ENCODE peak calls at places on chromosomes 2 and 18, in four cellular contexts. Q, K, M and A are unnamed samples.
A peak's percentile ranks its signal among the peaks of the same experiment; 100 is the strongest.

GRCh38 chr2:218145124-218145523 is 19.3 kb downstream of the CXCR2 start:
- DNase-seq in Q (peak; percentile 27), K (peak; percentile 27), M (no peak), A (no peak)

GRCh38 chr2:216370961-216371633 is 1.2 kb downstream of the MARCHF4 start:
- DNase-seq in Q (no peak), K (no peak), M (peak; percentile 42), A (peak; percentile 17)

GRCh38 chr18:58495634-58496033 is 133.3 kb downstream of the ALPK2 start:
- DNase-seq in Q (no peak), K (no peak), M (no peak), A (no peak)

GRCh38 chr2:40240067-40240466 is 211.8 kb downstream of the SLC8A1 start:
- DNase-seq in Q (peak; percentile 64), K (peak; percentile 99), M (no peak), A (peak; percentile 85)

GRCh38 chr2:38375711-38376345 is 1.2 kb downstream of the ATL2 start:
- DNase-seq in Q (no peak), K (peak; percentile 33), M (no peak), A (peak; percentile 87)

GRCh38 chr2:27320958-27321543 is 1.8 kb downstream of the MPV17 start:
- DNase-seq in Q (peak; percentile 94), K (peak; percentile 99), M (peak; percentile 84), A (peak; percentile 91)

GRCh38 chr18:76314496-76314895 is 180.5 kb downstream of the ZNF516 start:
- DNase-seq in Q (no peak), K (no peak), M (no peak), A (no peak)

GRCh38 chr18:69397096-69397495 is 3.6 kb upstream of the DOK6 start:
- DNase-seq in Q (peak; percentile 53), K (peak; percentile 48), M (peak; percentile 35), A (no peak)

GRCh38 chr2:114543106-114543806 is 100.8 kb downstream of the DPP10 start:
- DNase-seq in Q (peak; percentile 37), K (peak; percentile 8), M (peak; percentile 42), A (no peak)

GRCh38 chr2:236177604-236177966 is 9.4 kb upstream of the GBX2 start:
- DNase-seq in Q (peak; percentile 25), K (peak; percentile 39), M (peak; percentile 89), A (peak; percentile 55)

GRCh38 chr18:77249583-77250500 is at the start of gene GALR1:
- DNase-seq in Q (no peak), K (peak; percentile 7), M (peak; percentile 46), A (no peak)

GRCh38 chr2:18910843-18911242 is 321.5 kb upstream of the NT5C1B start:
- DNase-seq in Q (peak; percentile 21), K (peak; percentile 87), M (no peak), A (no peak)